ENCODE peak calls at places on chromosomes 7 and 10, in six cellular contexts. W, T, Y, K, G and U are unnamed samples.
A peak's percentile ranks its signal among the peaks of the same experiment; 100 is the strongest.

GRCh38 chr7:42237891-42238531 is 1.0 kb upstream of the GLI3 start:
- DNase-seq in W (no peak), T (no peak), Y (peak; percentile 76), K (no peak), G (no peak), U (peak; percentile 83)

GRCh38 chr7:3862774-3863173 is 561.7 kb downstream of the SDK1 start:
- DNase-seq in W (no peak), T (no peak), Y (no peak), K (no peak), G (no peak), U (no peak)

GRCh38 chr7:151327659-151328058 is 14.0 kb upstream of the NUB1 start:
- DNase-seq in W (no peak), T (no peak), Y (no peak), K (no peak), G (no peak), U (no peak)

GRCh38 chr10:29723704-29724103 is 88.9 kb upstream of the SVIL start:
- DNase-seq in W (no peak), T (no peak), Y (no peak), K (no peak), G (no peak), U (no peak)

GRCh38 chr10:19817251-19818046 is 1.2 kb downstream of the PLXDC2 start:
- DNase-seq in W (no peak), T (no peak), Y (peak; percentile 18), K (no peak), G (no peak), U (peak; percentile 44)

GRCh38 chr7:46281071-46281470 is 360.0 kb upstream of the IGFBP3 start:
- DNase-seq in W (no peak), T (no peak), Y (no peak), K (no peak), G (no peak), U (no peak)

GRCh38 chr10:17229967-17230682 is 2.1 kb downstream of the VIM start:
- DNase-seq in W (peak; percentile 89), T (peak; percentile 93), Y (peak; percentile 86), K (no peak), G (peak; percentile 94), U (peak; percentile 91)

GRCh38 chr10:103123282-103124033 is 69.6 kb downstream of the NT5C2 start:
- DNase-seq in W (no peak), T (no peak), Y (no peak), K (no peak), G (no peak), U (no peak)

GRCh38 chr7:114979388-114979787 is 57.5 kb downstream of the MDFIC start:
- DNase-seq in W (no peak), T (no peak), Y (peak; percentile 66), K (no peak), G (no peak), U (peak; percentile 40)

GRCh38 chr10:45008524-45009161 is 7.9 kb downstream of the ZNF22 start:
- DNase-seq in W (peak; percentile 29), T (peak; percentile 66), Y (peak; percentile 47), K (peak; percentile 62), G (no peak), U (no peak)

GRCh38 chr10:98309366-98310355 is 41.7 kb upstream of the LOXL4 start:
- DNase-seq in W (peak; percentile 27), T (no peak), Y (peak; percentile 70), K (peak; percentile 23), G (no peak), U (peak; percentile 82)

GRCh38 chr10:68564712-68565111 is 4.6 kb downstream of the TET1 start:
- DNase-seq in W (no peak), T (no peak), Y (no peak), K (no peak), G (no peak), U (no peak)

GRCh38 chr10:29495366-29495765 is 139.4 kb downstream of the SVIL start:
- DNase-seq in W (no peak), T (no peak), Y (no peak), K (no peak), G (no peak), U (no peak)

GRCh38 chr10:110617455-110618162 is 26.5 kb upstream of the RBM20 start:
- DNase-seq in W (no peak), T (no peak), Y (no peak), K (no peak), G (no peak), U (no peak)

GRCh38 chr7:449249-450019 is 70.2 kb downstream of the PDGFA start:
- DNase-seq in W (no peak), T (no peak), Y (no peak), K (no peak), G (no peak), U (peak; percentile 15)

GRCh38 chr7:120944826-120945562 is 5.6 kb upstream of the ING3 start:
- DNase-seq in W (no peak), T (no peak), Y (no peak), K (no peak), G (no peak), U (no peak)

GRCh38 chr10:100970076-100970913 is 991 bp downstream of the SEMA4G start:
- DNase-seq in W (no peak), T (peak; percentile 10), Y (no peak), K (no peak), G (peak; percentile 84), U (no peak)

GRCh38 chr10:69871074-69871473 is 69.4 kb downstream of the COL13A1 start:
- DNase-seq in W (no peak), T (no peak), Y (no peak), K (no peak), G (no peak), U (no peak)

GRCh38 chr7:88090233-88090632 is 129.6 kb downstream of the SRI start:
- DNase-seq in W (no peak), T (no peak), Y (no peak), K (no peak), G (no peak), U (no peak)

GRCh38 chr10:80659284-80659683 is 121.6 kb downstream of the SH2D4B start:
- DNase-seq in W (no peak), T (no peak), Y (no peak), K (no peak), G (no peak), U (no peak)

GRCh38 chr7:156988605-156989185 is 21.8 kb downstream of the MNX1 start:
- DNase-seq in W (no peak), T (no peak), Y (no peak), K (no peak), G (no peak), U (no peak)

GRCh38 chr10:71582019-71582418 is 137.6 kb downstream of the C10orf105 start:
- DNase-seq in W (no peak), T (no peak), Y (peak; percentile 24), K (no peak), G (no peak), U (no peak)

GRCh38 chr10:47206449-47207279 is 93.3 kb upstream of the GDF10 start:
- DNase-seq in W (peak; percentile 12), T (peak; percentile 48), Y (no peak), K (no peak), G (no peak), U (no peak)

GRCh38 chr7:92778972-92779371 is 57.4 kb downstream of the CDK6 start:
- DNase-seq in W (no peak), T (no peak), Y (no peak), K (no peak), G (no peak), U (no peak)

GRCh38 chr7:92250603-92251002 is 4.8 kb downstream of the ANKIB1 start:
- DNase-seq in W (no peak), T (no peak), Y (no peak), K (no peak), G (no peak), U (no peak)

GRCh38 chr10:75137533-75138438 is 26.3 kb downstream of the SAMD8 start:
- DNase-seq in W (peak; percentile 32), T (no peak), Y (no peak), K (peak; percentile 44), G (no peak), U (no peak)